ENCODE peak calls at places on chromosomes 2 and 18, in five cellular contexts. S is breast epithelium, L is neural progenitor cell, E is uterus, U is pancreas. C is an unnamed sample. For H3K4me1, H3K36me3 and H3K9me3, the result is how much of the 10 kb centered on the place peaks cover.

GRCh38 chr2:151407281-151407680 is 2.4 kb upstream of the RIF1 start:
- DNase-seq in L (no peak), U (no peak), S (no peak), E (no peak), C (no peak)

GRCh38 chr18:59047321-59047991 is 92.2 kb upstream of the SEC11C start:
- DNase-seq in E (no peak), S (no peak), U (no peak), L (no peak), C (no peak)

GRCh38 chr2:46801731-46802664 is 113.6 kb downstream of the MCFD2 start:
- DNase-seq in E (no peak), S (no peak), L (no peak), U (no peak), C (no peak)

GRCh38 chr2:55163895-55164509 is 68.1 kb downstream of the CLHC1 start:
- DNase-seq in U (peak), E (no peak), L (no peak), S (no peak), C (no peak)

GRCh38 chr2:36951574-36951973 is 14.8 kb downstream of the STRN start:
- DNase-seq in U (no peak), L (no peak), S (no peak), E (no peak), C (no peak)

GRCh38 chr2:26349690-26350089 is 3.1 kb upstream of the ADGRF3 start:
- DNase-seq in S (no peak), E (no peak), L (no peak), U (no peak), C (no peak)

GRCh38 chr18:12960846-12961397 is 13.1 kb downstream of the SEH1L start:
- DNase-seq in E (no peak), U (no peak), S (no peak), L (no peak), C (no peak)

GRCh38 chr2:106607371-106607770 is 120.2 kb downstream of the CD8B2 start:
- DNase-seq in U (no peak), S (no peak), L (no peak), E (no peak), C (no peak)

GRCh38 chr2:71042287-71042686 is 26.2 kb upstream of the NAGK start:
- DNase-seq in S (no peak), L (no peak), E (no peak), U (no peak), C (no peak)

GRCh38 chr2:29532451-29532850 is 388.9 kb downstream of the ALK start:
- DNase-seq in L (no peak), S (no peak), U (no peak), E (no peak), C (no peak)

GRCh38 chr2:120599064-120599463 is 136.6 kb upstream of the GLI2 start:
- DNase-seq in L (no peak), U (no peak), E (no peak), S (no peak), C (no peak)

GRCh38 chr2:220275454-220275853 is 648.0 kb downstream of the SLC4A3 start:
- DNase-seq in L (no peak), S (no peak), E (no peak), U (no peak), C (no peak)

GRCh38 chr18:55300469-55301195 is 287.4 kb downstream of the TCF4 start:
- DNase-seq in U (no peak), E (peak), L (no peak), S (no peak), C (no peak)

GRCh38 chr2:242051440-242051839 is 181.9 kb downstream of the RTP5 start:
- DNase-seq in E (no peak), L (no peak), S (no peak), U (no peak), C (no peak)

GRCh38 chr18:3383381-3383915 is 66.5 kb upstream of the TGIF1 start:
- DNase-seq in L (peak), S (no peak), E (no peak), U (no peak), C (no peak)

GRCh38 chr2:210842896-210843295 is 286.5 kb downstream of the CPS1 start:
- DNase-seq in U (no peak), L (no peak), S (no peak), E (no peak), C (no peak)
- H3K4me1 ChIP-seq in U (under half), L (under half), S (under half), E (under half), C (under half)

GRCh38 chr2:170292415-170292814 is 114.5 kb downstream of the MYO3B start:
- DNase-seq in U (no peak), S (no peak), L (no peak), E (no peak), C (no peak)
- H3K36me3 ChIP-seq in U (under half), S (under half), L (under half), E (under half), C (under half)

GRCh38 chr2:229137623-229138022 is 133.5 kb downstream of the PID1 start:
- DNase-seq in E (no peak), L (no peak), U (no peak), S (no peak), C (no peak)
- H3K9me3 ChIP-seq in E (under half), L (under half), U (under half), S (under half), C (under half)

GRCh38 chr18:50280707-50281294 is 522 bp downstream of the MBD1 start:
- DNase-seq in L (no peak), E (no peak), U (no peak), S (no peak), C (no peak)
- H3K4me1 ChIP-seq in L (under half), E (under half), U (under half), S (under half), C (under half)

GRCh38 chr2:238262496-238263122 is 22.8 kb upstream of the HES6 start:
- DNase-seq in U (no peak), L (no peak), E (no peak), S (no peak), C (peak)
- H3K36me3 ChIP-seq in U (under half), L (under half), E (under half), S (under half), C (half or more)

GRCh38 chr2:56685205-56685604 is 501.4 kb downstream of the CCDC85A start:
- DNase-seq in E (no peak), U (no peak), S (no peak), L (no peak), C (no peak)

GRCh38 chr2:56687169-56687568 is 503.4 kb downstream of the CCDC85A start:
- DNase-seq in S (no peak), U (no peak), E (no peak), L (no peak), C (no peak)

GRCh38 chr2:56684371-56684770 is 500.6 kb downstream of the CCDC85A start:
- DNase-seq in E (no peak), U (no peak), S (no peak), L (peak), C (no peak)

GRCh38 chr2:56688661-56689060 is 504.9 kb downstream of the CCDC85A start:
- DNase-seq in U (no peak), L (no peak), E (no peak), S (no peak), C (no peak)
- H3K9me3 ChIP-seq in U (under half), L (under half), E (under half), S (under half), C (under half)

DNA sequence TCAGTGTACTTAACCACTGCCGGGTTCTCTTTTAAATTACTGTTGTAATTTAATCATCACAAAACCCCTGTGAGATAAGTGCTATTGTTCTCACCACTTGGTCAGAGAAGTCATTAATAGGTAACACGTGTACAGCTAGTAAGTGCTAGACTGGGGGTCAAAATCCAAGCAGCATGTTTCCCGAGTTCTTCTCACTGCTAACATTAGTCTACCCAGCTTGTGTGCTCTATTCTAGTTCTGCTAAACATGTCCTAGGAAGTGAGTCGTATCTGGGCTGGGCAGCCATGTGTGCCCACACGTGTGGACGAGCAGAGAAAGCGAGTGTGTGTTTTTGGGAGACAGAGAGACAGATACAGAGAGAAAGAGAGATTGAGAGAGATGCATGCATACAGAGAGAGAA is 94.1 kb downstream of the BIN1 start:
- DNase-seq in E (no peak), U (no peak), L (no peak), S (no peak), C (no peak)
- H3K4me1 ChIP-seq in E (under half), U (under half), L (under half), S (under half), C (under half)